ENCODE peak calls at places on chromosomes 11 and 22, in seven cellular contexts. G, F, C, Z, V, W and N are unnamed samples.

GRCh38 chr11:104573431-104573830 is 324.8 kb downstream of the CASP12 start:
- DNase-seq in G (no peak), F (no peak), C (no peak), Z (no peak), V (no peak), W (no peak), N (peak)

GRCh38 chr22:28077166-28077565 is 158.1 kb upstream of the PITPNB start:
- DNase-seq in G (no peak), F (no peak), C (no peak), Z (no peak), V (no peak), W (no peak), N (no peak)

GRCh38 chr11:112903310-112903709 is 57.9 kb upstream of the NCAM1 start:
- DNase-seq in G (no peak), F (no peak), C (no peak), Z (no peak), V (no peak), W (no peak), N (peak)

GRCh38 chr11:66981976-66982578 is 7.0 kb downstream of the C11orf86 start:
- DNase-seq in G (no peak), F (peak), C (peak), Z (peak), V (no peak), W (no peak), N (peak)

GRCh38 chr11:68505596-68505995 is 45.0 kb downstream of the PPP6R3 start:
- DNase-seq in G (no peak), F (peak), C (no peak), Z (no peak), V (no peak), W (no peak), N (peak)

GRCh38 chr11:56783448-56784041 is 35.0 kb upstream of the OR9G4 start:
- DNase-seq in G (no peak), F (peak), C (no peak), Z (no peak), V (no peak), W (no peak), N (peak)

GRCh38 chr22:43481528-43482309 is 69.9 kb downstream of the MPPED1 start:
- DNase-seq in G (no peak), F (no peak), C (no peak), Z (no peak), V (no peak), W (peak), N (no peak)

GRCh38 chr11:124482362-124483147 is 37.1 kb upstream of the OR8B8 start:
- DNase-seq in G (no peak), F (peak), C (no peak), Z (no peak), V (no peak), W (no peak), N (peak)